ENCODE peak calls at places on chromosomes 11 and 22, in seven cellular contexts. P is Caco-2; N is ovary; I is adipocyte; Y is stimulated activated CD8-positive, alpha-beta memory T cell treated with anti-CD3 and anti-CD28 coated beads, Interleukin-15, amount 100 ng/mL, for 24 hours; Z is iris pigment epithelial cell; R is fibroblast of lung. J is an unnamed sample.

GRCh38 chr11:3132831-3133455 is 32.2 kb downstream of the OSBPL5 start:
- DNase-seq in P (no peak), N (no peak), I (no peak), Y (no peak), Z (no peak), R (no peak), J (peak)

GRCh38 chr11:83862691-83863090 is 576.5 kb upstream of the CCDC90B start:
- DNase-seq in P (no peak), N (no peak), I (no peak), Y (no peak), Z (no peak), R (peak), J (no peak)

GRCh38 chr11:108097179-108097578 is 24.2 kb upstream of the ACAT1 start:
- DNase-seq in P (no peak), N (no peak), I (no peak), Y (no peak), Z (no peak), R (no peak), J (no peak)

GRCh38 chr11:3126207-3126865 is 38.8 kb downstream of the OSBPL5 start:
- DNase-seq in P (no peak), N (peak), I (no peak), Y (no peak), Z (no peak), R (no peak), J (peak)

GRCh38 chr11:45853616-45854219 is 6.4 kb downstream of the CRY2 start:
- DNase-seq in P (no peak), N (no peak), I (no peak), Y (no peak), Z (no peak), R (no peak), J (peak)

GRCh38 chr11:6404341-6405038 is 14.2 kb downstream of the SMPD1 start:
- DNase-seq in P (no peak), N (no peak), I (peak), Y (no peak), Z (peak), R (peak), J (no peak)

GRCh38 chr11:73944085-73944484 is 6.7 kb upstream of the DNAJB13 start:
- DNase-seq in P (peak), N (no peak), I (no peak), Y (no peak), Z (no peak), R (no peak), J (no peak)

GRCh38 chr22:44807915-44808690 is 55.7 kb downstream of the ARHGAP8 start:
- DNase-seq in P (no peak), N (no peak), I (no peak), Y (no peak), Z (no peak), R (peak), J (no peak)

GRCh38 chr22:30600925-30601324 is 6.0 kb upstream of the TCN2 start:
- DNase-seq in P (no peak), N (no peak), I (no peak), Y (no peak), Z (no peak), R (no peak), J (no peak)

GRCh38 chr11:87819141-87819540 is 356.1 kb downstream of the RAB38 start:
- DNase-seq in P (no peak), N (no peak), I (no peak), Y (no peak), Z (peak), R (peak), J (no peak)

J was measured in adrenal gland.